ENCODE peak calls at places on chromosome 17, in seven cellular contexts. F is CD8-positive, alpha-beta T cell; C is endodermal cell; L is A549; I is GM13976; W is epithelial cell of esophagus; D is NCI-H1694 treated with DMSO at 0.1 percent for 48 hours. R is an unnamed sample.

GRCh38 chr17:21193031-21193430 is 20.9 kb downstream of the TMEM11 start:
- DNase-seq in I (no peak), C (no peak), L (no peak), D (no peak), F (no peak), W (no peak), R (no peak)

GRCh38 chr17:80891096-80892018 is 100.3 kb upstream of the CHMP6 start:
- DNase-seq in D (no peak), W (peak; percentile 85), I (peak; percentile 78), F (peak; percentile 84), L (peak; percentile 91), C (no peak), R (peak; percentile 60)

GRCh38 chr17:32822996-32823395 is 53.9 kb downstream of the MYO1D start:
- DNase-seq in W (no peak), D (no peak), F (no peak), C (no peak), L (no peak), I (peak; percentile 38), R (no peak)

GRCh38 chr17:8474826-8475225 is 39.1 kb downstream of the NDEL1 start:
- DNase-seq in D (no peak), C (peak; percentile 53), F (no peak), L (no peak), I (no peak), W (no peak), R (no peak)

GRCh38 chr17:7211512-7212277 is 7.9 kb downstream of the DLG4 start:
- DNase-seq in W (no peak), D (no peak), I (no peak), C (peak; percentile 73), L (no peak), F (no peak), R (no peak)

GRCh38 chr17:41717408-41718286 is 5.5 kb downstream of the GAST start:
- DNase-seq in F (peak; percentile 55), L (no peak), W (peak; percentile 94), C (no peak), D (no peak), I (no peak), R (no peak)

GRCh38 chr17:81387235-81388060 is 7.8 kb upstream of the BAHCC1 start:
- DNase-seq in D (no peak), I (peak; percentile 86), F (no peak), C (peak; percentile 84), L (peak; percentile 61), W (no peak), R (no peak)

GRCh38 chr17:42431758-42432161 is 8.7 kb upstream of the CAVIN1 start:
- DNase-seq in D (no peak), W (no peak), L (no peak), F (no peak), C (peak; percentile 42), I (no peak), R (no peak)

GRCh38 chr17:156946-157345 is 19.6 kb downstream of the SCGB1C2 start:
- DNase-seq in D (no peak), L (no peak), I (no peak), F (peak; percentile 13), C (no peak), W (no peak), R (no peak)

GRCh38 chr17:4176803-4177472 is 33.9 kb downstream of the CYB5D2 start:
- DNase-seq in I (no peak), C (no peak), L (no peak), W (no peak), D (no peak), F (peak; percentile 30), R (no peak)

GRCh38 chr17:72465191-72466024 is 344.6 kb downstream of the SOX9 start:
- DNase-seq in D (peak; percentile 24), F (no peak), I (peak; percentile 45), W (peak; percentile 98), L (peak; percentile 98), C (peak; percentile 83), R (no peak)

GRCh38 chr17:48175692-48176450 is 68.3 kb downstream of the SNX11 start:
- DNase-seq in W (peak; percentile 12), I (no peak), D (no peak), C (no peak), F (no peak), L (no peak), R (no peak)

GRCh38 chr17:81480140-81480917 is 32.3 kb downstream of the ACTG1 start:
- DNase-seq in C (no peak), I (no peak), F (no peak), D (no peak), W (peak; percentile 30), L (no peak), R (no peak)

GRCh38 chr17:57553525-57553924 is 191.6 kb downstream of the CCDC182 start:
- DNase-seq in C (no peak), F (no peak), W (no peak), I (no peak), D (no peak), L (no peak), R (no peak)

GRCh38 chr17:57372156-57372555 is 115.8 kb downstream of the MSI2 start:
- DNase-seq in L (peak; percentile 80), D (no peak), W (peak; percentile 51), C (no peak), F (no peak), I (no peak), R (no peak)

GRCh38 chr17:69060835-69061234 is at the start of gene ABCA9:
- DNase-seq in I (no peak), L (no peak), C (no peak), F (no peak), D (no peak), W (no peak), R (no peak)

GRCh38 chr17:77254961-77255741 is 114.4 kb downstream of the SEC14L1 start:
- DNase-seq in W (peak; percentile 98), C (peak; percentile 83), F (no peak), L (peak; percentile 93), I (no peak), D (no peak), R (no peak)

GRCh38 chr17:48605409-48605864 is 651 bp upstream of the HOXB6 start:
- DNase-seq in I (no peak), D (no peak), C (no peak), F (no peak), L (no peak), W (no peak), R (no peak)

GRCh38 chr17:488993-489757 is 136.6 kb upstream of the RPH3AL start:
- DNase-seq in W (peak; percentile 32), F (peak; percentile 39), I (no peak), D (no peak), L (no peak), C (peak; percentile 61), R (no peak)

GRCh38 chr17:53794875-53795274 is 27.9 kb upstream of the KIF2B start:
- DNase-seq in I (no peak), L (no peak), D (no peak), W (no peak), C (no peak), F (no peak), R (no peak)

GRCh38 chr17:81322271-81323082 is 27.4 kb upstream of the SLC38A10 start:
- DNase-seq in D (no peak), L (peak; percentile 89), F (peak; percentile 48), C (peak; percentile 87), I (peak; percentile 89), W (peak; percentile 26), R (peak; percentile 22)

GRCh38 chr17:61205931-61206330 is 193.7 kb upstream of the TBX2 start:
- DNase-seq in L (no peak), D (no peak), C (no peak), W (peak; percentile 22), I (no peak), F (no peak), R (no peak)

GRCh38 chr17:33375086-33375485 is 82.0 kb upstream of the ASIC2 start:
- DNase-seq in L (no peak), F (no peak), D (no peak), I (no peak), W (no peak), C (peak; percentile 70), R (no peak)